ENCODE peak calls at places on chromosome 16, in ten cellular contexts. P is psoas muscle, J is fibroblast of lung, W is stomach, B is right lobe of liver, Y is transverse colon, F is cardiac muscle cell, R is mammary epithelial cell, Z is A549, K is spleen. A is an unnamed sample.

GRCh38 chr16:68689921-68690320 is 44.8 kb downstream of the CDH3 start:
- DNase-seq in P (no peak), Y (no peak), F (no peak), W (no peak), B (no peak), R (no peak), J (no peak), Z (no peak), K (no peak), A (no peak)

GRCh38 chr16:67431077-67431804 is at the start of gene HSD11B2:
- DNase-seq in P (peak; percentile 55), Y (no peak), R (peak; percentile 59), K (peak; percentile 85), W (peak; percentile 71), F (peak; percentile 52), Z (peak; percentile 62), J (peak; percentile 36), B (peak; percentile 87), A (peak; percentile 74)

GRCh38 chr16:29875206-29875605 is 12.2 kb upstream of the CDIPT start:
- DNase-seq in Z (no peak), K (no peak), J (no peak), F (no peak), B (no peak), Y (no peak), P (no peak), R (no peak), W (no peak), A (no peak)

GRCh38 chr16:13939821-13940220 is 19.9 kb downstream of the ERCC4 start:
- DNase-seq in W (no peak), B (no peak), Y (no peak), Z (no peak), J (no peak), K (no peak), R (peak; percentile 54), F (no peak), P (no peak), A (no peak)

GRCh38 chr16:49130397-49130796 is 151.2 kb downstream of the CBLN1 start:
- DNase-seq in Z (no peak), W (no peak), K (no peak), Y (no peak), J (no peak), B (no peak), P (no peak), R (no peak), F (no peak), A (no peak)

GRCh38 chr16:67393111-67393789 is at the start of gene TPPP3:
- DNase-seq in J (peak; percentile 78), B (peak; percentile 75), Z (peak; percentile 73), W (peak; percentile 83), K (peak; percentile 88), R (peak; percentile 32), F (peak; percentile 83), Y (peak; percentile 90), P (peak; percentile 91), A (peak; percentile 90)

GRCh38 chr16:1760911-1761310 is 10.4 kb downstream of the NME3 start:
- DNase-seq in F (no peak), B (no peak), Z (no peak), J (no peak), W (no peak), P (no peak), R (no peak), K (no peak), Y (no peak), A (no peak)

GRCh38 chr16:50208460-50208931 is 55.4 kb downstream of the TENT4B start:
- DNase-seq in R (peak; percentile 63), F (no peak), K (no peak), P (no peak), Y (no peak), J (no peak), W (no peak), B (no peak), Z (no peak), A (no peak)

GRCh38 chr16:80682435-80683070 is 121.8 kb downstream of the CDYL2 start:
- DNase-seq in Z (no peak), B (no peak), Y (no peak), R (no peak), P (no peak), F (peak; percentile 61), J (peak; percentile 83), W (no peak), K (no peak), A (no peak)

GRCh38 chr16:66137853-66138252 is 228.6 kb upstream of the CDH5 start:
- DNase-seq in Y (no peak), R (no peak), J (no peak), Z (no peak), P (no peak), K (no peak), B (no peak), F (no peak), W (no peak), A (no peak)

GRCh38 chr16:6148361-6148760 is 1050.8 kb upstream of the EEF2KMT start:
- DNase-seq in W (no peak), J (no peak), F (no peak), K (no peak), B (no peak), R (no peak), Z (no peak), Y (no peak), P (no peak), A (no peak)

GRCh38 chr16:79505344-79505743 is 95.2 kb downstream of the MAF start:
- DNase-seq in Z (no peak), J (no peak), P (peak; percentile 22), K (no peak), W (no peak), Y (no peak), B (peak; percentile 57), F (no peak), R (no peak), A (no peak)

GRCh38 chr16:29644338-29644857 is 18.6 kb upstream of the SPN start:
- DNase-seq in P (no peak), B (no peak), J (no peak), K (no peak), Y (no peak), F (no peak), Z (no peak), W (no peak), R (no peak), A (no peak)

GRCh38 chr16:85931596-85932402 is 32.8 kb downstream of the IRF8 start:
- DNase-seq in K (no peak), J (no peak), W (no peak), P (no peak), F (no peak), R (no peak), Z (no peak), Y (no peak), B (peak; percentile 58), A (no peak)
- H3K4me1 ChIP-seq in K (peaks cover 58% of the 10 kb centered on the region), J (no peaks in the 10 kb centered on the region), W (peaks cover 19% of the 10 kb centered on the region), P (no peaks in the 10 kb centered on the region), F (peaks cover 5% of the 10 kb centered on the region), R (no peaks in the 10 kb centered on the region), Z (no peaks in the 10 kb centered on the region), Y (no peaks in the 10 kb centered on the region), B (no peaks in the 10 kb centered on the region), A (no peaks in the 10 kb centered on the region)

DNA sequence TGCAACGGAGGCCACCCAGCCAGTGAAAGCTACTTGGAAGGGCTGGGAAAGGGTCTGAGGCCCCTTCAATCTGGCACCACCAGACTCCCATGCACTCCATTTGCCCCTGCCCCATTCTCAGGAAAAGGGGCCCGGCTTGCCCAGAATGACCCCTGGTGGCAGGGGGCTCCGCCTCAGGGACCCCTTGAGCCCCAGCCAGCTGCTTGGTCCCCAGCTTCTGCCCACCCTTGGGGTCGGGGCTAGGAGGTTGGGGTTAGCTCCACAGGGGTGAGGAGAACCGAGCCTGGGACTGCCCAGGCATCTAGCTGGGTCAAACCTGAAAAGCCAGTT is 1.3 kb downstream of the RHBDF1 start:
- DNase-seq in P (no peak), W (no peak), Y (no peak), F (no peak), B (no peak), Z (no peak), K (no peak), J (no peak), R (no peak), A (no peak)
- H3K4me1 ChIP-seq in P (peaks cover 48% of the 10 kb centered on the region), W (peaks cover 85% of the 10 kb centered on the region), Y (peaks cover 12% of the 10 kb centered on the region), F (peaks cover 16% of the 10 kb centered on the region), B (no peaks in the 10 kb centered on the region), Z (peaks cover 23% of the 10 kb centered on the region), K (peaks cover 60% of the 10 kb centered on the region), J (peaks cover 71% of the 10 kb centered on the region), R (peaks cover 34% of the 10 kb centered on the region), A (peaks cover 26% of the 10 kb centered on the region)

GRCh38 chr16:20902426-20902825 is 1.9 kb downstream of the LYRM1 start:
- DNase-seq in K (no peak), J (no peak), B (no peak), F (no peak), R (no peak), W (no peak), Z (no peak), Y (no peak), P (no peak), A (no peak)
- H3K4me1 ChIP-seq in K (peaks cover 86% of the 10 kb centered on the region), J (peaks cover 49% of the 10 kb centered on the region), B (peaks cover 5% of the 10 kb centered on the region), F (peaks cover 33% of the 10 kb centered on the region), R (peaks cover 72% of the 10 kb centered on the region), W (peaks cover 86% of the 10 kb centered on the region), Z (peaks cover 76% of the 10 kb centered on the region), Y (peaks cover 18% of the 10 kb centered on the region), P (peaks cover 60% of the 10 kb centered on the region), A (peaks cover 36% of the 10 kb centered on the region)

GRCh38 chr16:87955302-87956168 is 4.3 kb downstream of the BANP start:
- DNase-seq in F (no peak), K (no peak), Y (no peak), R (no peak), J (no peak), P (no peak), W (no peak), Z (no peak), B (no peak), A (no peak)
- H3K4me1 ChIP-seq in F (peaks cover 16% of the 10 kb centered on the region), K (peaks cover 86% of the 10 kb centered on the region), Y (peaks cover 35% of the 10 kb centered on the region), R (peaks cover 26% of the 10 kb centered on the region), J (peaks cover 13% of the 10 kb centered on the region), P (peaks cover 35% of the 10 kb centered on the region), W (peaks cover 73% of the 10 kb centered on the region), Z (peaks cover 25% of the 10 kb centered on the region), B (no peaks in the 10 kb centered on the region), A (peaks cover 20% of the 10 kb centered on the region)

A was measured in mucosa of descending colon.